ENCODE peak calls at places on chromosome 1, in nine cellular contexts. One of them, this sample, is unnamed.

GRCh38 chr1:5509664-5510452 is 482.4 kb downstream of the NPHP4 start:
- DNase-seq in brain microvascular endothelial cell: peak
- DNase-seq in GM23338: peak
- DNase-seq in heart left ventricle: peak
- DNase-seq in CD8-positive, alpha-beta T cell: peak
- DNase-seq in SK-N-SH: peak
- DNase-seq in hepatocyte: peak
- DNase-seq in transverse colon: peak
- DNase-seq in fibroblast of mammary gland: peak
- DNase-seq in this sample: peak

GRCh38 chr1:217540321-217540720 is 90.6 kb downstream of the GPATCH2 start:
- DNase-seq in brain microvascular endothelial cell: no peak
- DNase-seq in GM23338: no peak
- DNase-seq in heart left ventricle: no peak
- DNase-seq in CD8-positive, alpha-beta T cell: no peak
- DNase-seq in SK-N-SH: no peak
- DNase-seq in hepatocyte: no peak
- DNase-seq in transverse colon: no peak
- DNase-seq in fibroblast of mammary gland: no peak
- DNase-seq in this sample: no peak

GRCh38 chr1:217273866-217274265 is 357.0 kb downstream of the GPATCH2 start:
- DNase-seq in brain microvascular endothelial cell: peak
- DNase-seq in GM23338: no peak
- DNase-seq in heart left ventricle: no peak
- DNase-seq in CD8-positive, alpha-beta T cell: no peak
- DNase-seq in SK-N-SH: no peak
- DNase-seq in hepatocyte: no peak
- DNase-seq in transverse colon: no peak
- DNase-seq in fibroblast of mammary gland: no peak
- DNase-seq in this sample: no peak

GRCh38 chr1:223010552-223011229 is 132.4 kb downstream of the TLR5 start:
- DNase-seq in brain microvascular endothelial cell: no peak
- DNase-seq in GM23338: peak
- DNase-seq in heart left ventricle: no peak
- DNase-seq in CD8-positive, alpha-beta T cell: no peak
- DNase-seq in SK-N-SH: no peak
- DNase-seq in hepatocyte: no peak
- DNase-seq in transverse colon: no peak
- DNase-seq in fibroblast of mammary gland: peak
- DNase-seq in this sample: no peak

GRCh38 chr1:173082913-173083312 is 32.2 kb upstream of the TNFSF18 start:
- DNase-seq in brain microvascular endothelial cell: no peak
- DNase-seq in GM23338: no peak
- DNase-seq in heart left ventricle: no peak
- DNase-seq in CD8-positive, alpha-beta T cell: no peak
- DNase-seq in SK-N-SH: no peak
- DNase-seq in hepatocyte: no peak
- DNase-seq in transverse colon: no peak
- DNase-seq in fibroblast of mammary gland: no peak
- DNase-seq in this sample: no peak

GRCh38 chr1:106268070-106268469 is 788.4 kb upstream of the PRMT6 start:
- DNase-seq in brain microvascular endothelial cell: peak
- DNase-seq in GM23338: peak
- DNase-seq in heart left ventricle: no peak
- DNase-seq in CD8-positive, alpha-beta T cell: no peak
- DNase-seq in SK-N-SH: no peak
- DNase-seq in hepatocyte: peak
- DNase-seq in transverse colon: no peak
- DNase-seq in fibroblast of mammary gland: no peak
- DNase-seq in this sample: peak

GRCh38 chr1:183600136-183600535 is 9.9 kb upstream of the NCF2 start:
- DNase-seq in brain microvascular endothelial cell: peak
- DNase-seq in GM23338: no peak
- DNase-seq in heart left ventricle: no peak
- DNase-seq in CD8-positive, alpha-beta T cell: no peak
- DNase-seq in SK-N-SH: no peak
- DNase-seq in hepatocyte: no peak
- DNase-seq in transverse colon: no peak
- DNase-seq in fibroblast of mammary gland: peak
- DNase-seq in this sample: no peak

GRCh38 chr1:239155466-239155865 is 230.9 kb upstream of the CHRM3 start:
- DNase-seq in brain microvascular endothelial cell: no peak
- DNase-seq in GM23338: no peak
- DNase-seq in heart left ventricle: no peak
- DNase-seq in CD8-positive, alpha-beta T cell: no peak
- DNase-seq in SK-N-SH: no peak
- DNase-seq in hepatocyte: no peak
- DNase-seq in transverse colon: no peak
- DNase-seq in fibroblast of mammary gland: no peak
- DNase-seq in this sample: no peak

GRCh38 chr1:154992721-154993571 is 440 bp upstream of the LENEP start:
- DNase-seq in brain microvascular endothelial cell: peak
- DNase-seq in GM23338: peak
- DNase-seq in heart left ventricle: no peak
- DNase-seq in CD8-positive, alpha-beta T cell: no peak
- DNase-seq in SK-N-SH: no peak
- DNase-seq in hepatocyte: no peak
- DNase-seq in transverse colon: no peak
- DNase-seq in fibroblast of mammary gland: peak
- DNase-seq in this sample: no peak

GRCh38 chr1:13583964-13584791 is 546 bp downstream of the PDPN start:
- DNase-seq in brain microvascular endothelial cell: no peak
- DNase-seq in GM23338: peak
- DNase-seq in heart left ventricle: no peak
- DNase-seq in CD8-positive, alpha-beta T cell: no peak
- DNase-seq in SK-N-SH: no peak
- DNase-seq in hepatocyte: peak
- DNase-seq in transverse colon: no peak
- DNase-seq in fibroblast of mammary gland: peak
- DNase-seq in this sample: no peak

GRCh38 chr1:76337777-76338176 is 263.2 kb downstream of the ST6GALNAC3 start:
- DNase-seq in brain microvascular endothelial cell: no peak
- DNase-seq in GM23338: no peak
- DNase-seq in heart left ventricle: no peak
- DNase-seq in CD8-positive, alpha-beta T cell: no peak
- DNase-seq in SK-N-SH: peak
- DNase-seq in hepatocyte: no peak
- DNase-seq in transverse colon: no peak
- DNase-seq in fibroblast of mammary gland: no peak
- DNase-seq in this sample: no peak

GRCh38 chr1:7302126-7302525 is 469.0 kb upstream of the VAMP3 start:
- DNase-seq in brain microvascular endothelial cell: no peak
- DNase-seq in GM23338: no peak
- DNase-seq in heart left ventricle: no peak
- DNase-seq in CD8-positive, alpha-beta T cell: no peak
- DNase-seq in SK-N-SH: no peak
- DNase-seq in hepatocyte: no peak
- DNase-seq in transverse colon: no peak
- DNase-seq in fibroblast of mammary gland: no peak
- DNase-seq in this sample: no peak

GRCh38 chr1:38502772-38503171 is 356.8 kb downstream of the RRAGC start:
- DNase-seq in brain microvascular endothelial cell: no peak
- DNase-seq in GM23338: peak
- DNase-seq in heart left ventricle: no peak
- DNase-seq in CD8-positive, alpha-beta T cell: no peak
- DNase-seq in SK-N-SH: no peak
- DNase-seq in hepatocyte: no peak
- DNase-seq in transverse colon: no peak
- DNase-seq in fibroblast of mammary gland: no peak
- DNase-seq in this sample: no peak

GRCh38 chr1:94772230-94772641 is 47.9 kb upstream of the SLC44A3 start:
- DNase-seq in brain microvascular endothelial cell: no peak
- DNase-seq in GM23338: no peak
- DNase-seq in heart left ventricle: no peak
- DNase-seq in CD8-positive, alpha-beta T cell: no peak
- DNase-seq in SK-N-SH: no peak
- DNase-seq in hepatocyte: peak
- DNase-seq in transverse colon: no peak
- DNase-seq in fibroblast of mammary gland: peak
- DNase-seq in this sample: peak

GRCh38 chr1:80050523-80050922 is 1044.0 kb upstream of the ADGRL4 start:
- DNase-seq in brain microvascular endothelial cell: no peak
- DNase-seq in GM23338: no peak
- DNase-seq in heart left ventricle: no peak
- DNase-seq in CD8-positive, alpha-beta T cell: no peak
- DNase-seq in SK-N-SH: no peak
- DNase-seq in hepatocyte: no peak
- DNase-seq in transverse colon: no peak
- DNase-seq in fibroblast of mammary gland: no peak
- DNase-seq in this sample: no peak

GRCh38 chr1:186682721-186683120 is 2.5 kb upstream of the PTGS2 start:
- DNase-seq in brain microvascular endothelial cell: no peak
- DNase-seq in GM23338: peak
- DNase-seq in heart left ventricle: no peak
- DNase-seq in CD8-positive, alpha-beta T cell: no peak
- DNase-seq in SK-N-SH: no peak
- DNase-seq in hepatocyte: peak
- DNase-seq in transverse colon: no peak
- DNase-seq in fibroblast of mammary gland: peak
- DNase-seq in this sample: no peak

GRCh38 chr1:115069626-115070308 is 19.5 kb downstream of the TSPAN2 start:
- DNase-seq in brain microvascular endothelial cell: peak
- DNase-seq in GM23338: no peak
- DNase-seq in heart left ventricle: no peak
- DNase-seq in CD8-positive, alpha-beta T cell: no peak
- DNase-seq in SK-N-SH: no peak
- DNase-seq in hepatocyte: peak
- DNase-seq in transverse colon: no peak
- DNase-seq in fibroblast of mammary gland: no peak
- DNase-seq in this sample: peak

DNA sequence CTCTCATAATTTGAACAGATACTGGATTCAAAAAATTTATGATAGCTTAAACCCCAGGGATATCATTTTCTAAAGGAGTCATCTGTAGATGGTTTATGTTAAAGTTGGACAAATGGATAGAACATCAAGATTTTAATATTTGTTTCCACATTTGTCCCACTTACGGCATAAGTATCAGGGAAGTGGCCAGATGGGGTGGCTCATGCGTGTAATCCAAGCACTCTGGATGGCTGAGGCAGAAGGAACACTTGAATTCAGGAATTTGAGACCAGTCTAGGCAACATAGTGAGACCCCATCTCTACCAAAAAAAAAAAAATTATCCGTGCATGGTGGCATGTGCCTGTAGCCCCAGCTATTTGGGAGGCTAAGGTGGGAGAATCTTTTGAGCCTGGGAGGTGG is 229.1 kb downstream of the GPR52 start:
- DNase-seq in brain microvascular endothelial cell: no peak
- DNase-seq in GM23338: no peak
- DNase-seq in heart left ventricle: no peak
- DNase-seq in CD8-positive, alpha-beta T cell: no peak
- DNase-seq in SK-N-SH: no peak
- DNase-seq in hepatocyte: no peak
- DNase-seq in transverse colon: no peak
- DNase-seq in fibroblast of mammary gland: no peak
- DNase-seq in this sample: no peak
- H3K4me3 ChIP-seq in brain microvascular endothelial cell: no peak
- H3K4me3 ChIP-seq in GM23338: no peak
- H3K4me3 ChIP-seq in heart left ventricle: no peak
- H3K4me3 ChIP-seq in CD8-positive, alpha-beta T cell: no peak
- H3K4me3 ChIP-seq in SK-N-SH: no peak
- H3K4me3 ChIP-seq in hepatocyte: no peak
- H3K4me3 ChIP-seq in transverse colon: no peak
- H3K4me3 ChIP-seq in fibroblast of mammary gland: no peak
- H3K4me3 ChIP-seq in this sample: no peak

DNA sequence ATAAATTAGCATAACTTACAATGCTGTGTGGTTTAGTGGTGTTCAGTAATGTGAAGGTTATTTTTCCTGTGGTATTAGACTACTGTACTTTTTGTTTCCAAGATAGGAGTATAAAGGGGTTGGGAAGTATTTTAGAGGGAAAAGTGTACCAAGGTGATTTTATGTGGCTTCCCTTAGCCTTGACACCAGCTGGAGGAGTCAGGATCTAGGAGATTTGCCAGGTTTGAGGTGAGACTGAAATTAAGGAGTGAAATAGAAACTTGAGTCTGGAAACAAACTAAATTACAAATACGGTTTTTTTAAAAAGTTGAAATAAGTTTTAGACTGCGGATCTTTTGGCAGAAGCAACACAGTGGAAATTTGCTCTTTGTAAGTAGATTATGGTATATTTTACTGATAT is 32.3 kb downstream of the COG2 start:
- DNase-seq in brain microvascular endothelial cell: no peak
- DNase-seq in GM23338: no peak
- DNase-seq in heart left ventricle: no peak
- DNase-seq in CD8-positive, alpha-beta T cell: no peak
- DNase-seq in SK-N-SH: no peak
- DNase-seq in hepatocyte: no peak
- DNase-seq in transverse colon: no peak
- DNase-seq in fibroblast of mammary gland: no peak
- DNase-seq in this sample: no peak
- H3K4me3 ChIP-seq in brain microvascular endothelial cell: no peak
- H3K4me3 ChIP-seq in GM23338: no peak
- H3K4me3 ChIP-seq in heart left ventricle: no peak
- H3K4me3 ChIP-seq in CD8-positive, alpha-beta T cell: no peak
- H3K4me3 ChIP-seq in SK-N-SH: no peak
- H3K4me3 ChIP-seq in hepatocyte: no peak
- H3K4me3 ChIP-seq in transverse colon: no peak
- H3K4me3 ChIP-seq in fibroblast of mammary gland: no peak
- H3K4me3 ChIP-seq in this sample: no peak

DNA sequence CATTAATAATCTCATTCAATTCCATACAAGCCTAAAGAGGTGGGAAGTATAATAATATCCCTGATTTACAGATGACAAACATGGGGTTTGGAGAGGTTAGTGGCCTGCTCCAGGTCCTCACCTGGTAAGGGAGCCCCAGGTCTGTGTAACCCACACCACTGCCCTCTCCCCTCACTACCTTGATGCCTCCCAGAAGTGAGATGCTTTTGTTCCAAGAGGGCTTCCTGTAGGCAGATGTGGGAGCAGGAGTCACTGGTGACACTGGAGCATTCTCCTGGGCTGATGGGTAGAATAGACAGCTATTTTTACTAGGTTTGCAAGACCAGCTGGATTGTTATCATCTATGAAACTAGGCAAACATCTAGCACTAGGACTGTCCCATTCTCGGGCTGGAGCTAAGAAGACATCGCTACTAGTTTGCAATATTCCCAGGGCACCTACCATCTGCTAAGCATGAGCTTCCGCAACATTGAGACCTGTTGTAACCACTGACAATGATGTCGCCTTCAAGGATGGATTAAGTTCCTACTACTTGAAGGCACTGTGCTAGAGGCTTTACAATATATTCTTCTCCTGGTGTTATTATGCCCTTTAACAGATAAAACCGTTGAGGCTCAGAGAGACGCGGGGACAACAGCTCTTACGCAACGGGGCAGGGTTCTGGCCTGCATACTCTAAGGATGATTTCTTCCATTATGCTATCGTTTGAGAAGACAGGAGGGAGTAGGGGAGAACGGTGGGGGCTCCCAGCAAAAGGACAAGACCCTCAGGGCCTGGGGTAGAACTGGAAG is 35.0 kb downstream of the BATF3 start:
- DNase-seq in brain microvascular endothelial cell: no peak
- DNase-seq in GM23338: no peak
- DNase-seq in heart left ventricle: no peak
- DNase-seq in CD8-positive, alpha-beta T cell: no peak
- DNase-seq in SK-N-SH: no peak
- DNase-seq in hepatocyte: no peak
- DNase-seq in transverse colon: no peak
- DNase-seq in fibroblast of mammary gland: no peak
- DNase-seq in this sample: no peak
- H3K4me3 ChIP-seq in brain microvascular endothelial cell: no peak
- H3K4me3 ChIP-seq in GM23338: peak
- H3K4me3 ChIP-seq in heart left ventricle: peak
- H3K4me3 ChIP-seq in CD8-positive, alpha-beta T cell: no peak
- H3K4me3 ChIP-seq in SK-N-SH: no peak
- H3K4me3 ChIP-seq in hepatocyte: no peak
- H3K4me3 ChIP-seq in transverse colon: no peak
- H3K4me3 ChIP-seq in fibroblast of mammary gland: no peak
- H3K4me3 ChIP-seq in this sample: no peak

GRCh38 chr1:36304970-36305914 is 926 bp upstream of the SH3D21 start:
- DNase-seq in brain microvascular endothelial cell: no peak
- DNase-seq in GM23338: peak
- DNase-seq in heart left ventricle: no peak
- DNase-seq in CD8-positive, alpha-beta T cell: no peak
- DNase-seq in SK-N-SH: no peak
- DNase-seq in hepatocyte: peak
- DNase-seq in transverse colon: peak
- DNase-seq in fibroblast of mammary gland: no peak
- DNase-seq in this sample: no peak
- H3K4me3 ChIP-seq in brain microvascular endothelial cell: no peak
- H3K4me3 ChIP-seq in GM23338: peak
- H3K4me3 ChIP-seq in heart left ventricle: no peak
- H3K4me3 ChIP-seq in CD8-positive, alpha-beta T cell: no peak
- H3K4me3 ChIP-seq in SK-N-SH: no peak
- H3K4me3 ChIP-seq in hepatocyte: no peak
- H3K4me3 ChIP-seq in transverse colon: no peak
- H3K4me3 ChIP-seq in fibroblast of mammary gland: no peak
- H3K4me3 ChIP-seq in this sample: no peak

This sample was measured in Caco-2.